ENCODE peak calls at places on chromosomes 11 and 22, in four cellular contexts. One of them, this sample, is unnamed.

GRCh38 chr22:44259366-44260215 is 53.2 kb downstream of the SHISAL1 start:
- DNase-seq in brain microvascular endothelial cell: no peak
- DNase-seq in left ventricle myocardium inferior: no peak
- DNase-seq in kidney epithelial cell: no peak
- DNase-seq in this sample: no peak

GRCh38 chr11:69707156-69707555 is 3.3 kb upstream of the FGF19 start:
- DNase-seq in brain microvascular endothelial cell: no peak
- DNase-seq in left ventricle myocardium inferior: no peak
- DNase-seq in kidney epithelial cell: no peak
- DNase-seq in this sample: no peak

GRCh38 chr11:10902301-10902700 is 44.4 kb upstream of the ZBED5 start:
- DNase-seq in brain microvascular endothelial cell: no peak
- DNase-seq in left ventricle myocardium inferior: no peak
- DNase-seq in kidney epithelial cell: no peak
- DNase-seq in this sample: no peak

GRCh38 chr11:75945925-75946324 is 130.9 kb downstream of the UVRAG start:
- DNase-seq in brain microvascular endothelial cell: no peak
- DNase-seq in left ventricle myocardium inferior: no peak
- DNase-seq in kidney epithelial cell: no peak
- DNase-seq in this sample: no peak

GRCh38 chr11:128845334-128845780 is 21.7 kb downstream of the KCNJ1 start:
- DNase-seq in brain microvascular endothelial cell: no peak
- DNase-seq in left ventricle myocardium inferior: no peak
- DNase-seq in kidney epithelial cell: no peak
- DNase-seq in this sample: no peak

GRCh38 chr22:38870312-38870741 is 1.7 kb downstream of the CBX6 start:
- DNase-seq in brain microvascular endothelial cell: peak; percentile 75
- DNase-seq in left ventricle myocardium inferior: peak; percentile 89
- DNase-seq in kidney epithelial cell: no peak
- DNase-seq in this sample: peak; percentile 75

GRCh38 chr22:17063372-17064106 is 21.3 kb upstream of the IL17RA start:
- DNase-seq in brain microvascular endothelial cell: no peak
- DNase-seq in left ventricle myocardium inferior: no peak
- DNase-seq in kidney epithelial cell: no peak
- DNase-seq in this sample: no peak

GRCh38 chr11:60948251-60948650 is 3.7 kb downstream of the SLC15A3 start:
- DNase-seq in brain microvascular endothelial cell: no peak
- DNase-seq in left ventricle myocardium inferior: no peak
- DNase-seq in kidney epithelial cell: no peak
- DNase-seq in this sample: no peak

GRCh38 chr22:49774499-49775151 is 53.0 kb downstream of the BRD1 start:
- DNase-seq in brain microvascular endothelial cell: no peak
- DNase-seq in left ventricle myocardium inferior: no peak
- DNase-seq in kidney epithelial cell: no peak
- DNase-seq in this sample: no peak

GRCh38 chr22:32801436-32802290 is at the start of gene TIMP3:
- DNase-seq in brain microvascular endothelial cell: peak; percentile 72
- DNase-seq in left ventricle myocardium inferior: peak; percentile 94
- DNase-seq in kidney epithelial cell: no peak
- DNase-seq in this sample: no peak

GRCh38 chr11:35064114-35064800 is 74.7 kb upstream of the CD44 start:
- DNase-seq in brain microvascular endothelial cell: peak; percentile 44
- DNase-seq in left ventricle myocardium inferior: no peak
- DNase-seq in kidney epithelial cell: no peak
- DNase-seq in this sample: no peak

GRCh38 chr11:72940417-72940816 is 126.2 kb downstream of the ATG16L2 start:
- DNase-seq in brain microvascular endothelial cell: no peak
- DNase-seq in left ventricle myocardium inferior: peak; percentile 61
- DNase-seq in kidney epithelial cell: no peak
- DNase-seq in this sample: no peak

GRCh38 chr11:10267821-10268220 is 26.2 kb downstream of the SBF2 start:
- DNase-seq in brain microvascular endothelial cell: no peak
- DNase-seq in left ventricle myocardium inferior: no peak
- DNase-seq in kidney epithelial cell: no peak
- DNase-seq in this sample: no peak

GRCh38 chr11:77854838-77855237 is 33.9 kb downstream of the AAMDC start:
- DNase-seq in brain microvascular endothelial cell: no peak
- DNase-seq in left ventricle myocardium inferior: no peak
- DNase-seq in kidney epithelial cell: no peak
- DNase-seq in this sample: no peak

GRCh38 chr11:110565344-110565684 is 135.6 kb downstream of the FDX1 start:
- DNase-seq in brain microvascular endothelial cell: peak; percentile 28
- DNase-seq in left ventricle myocardium inferior: no peak
- DNase-seq in kidney epithelial cell: no peak
- DNase-seq in this sample: peak; percentile 36

GRCh38 chr11:25734592-25735211 is 597.2 kb upstream of the ANO3 start:
- DNase-seq in brain microvascular endothelial cell: peak; percentile 43
- DNase-seq in left ventricle myocardium inferior: no peak
- DNase-seq in kidney epithelial cell: peak; percentile 10
- DNase-seq in this sample: peak; percentile 5

GRCh38 chr11:65491614-65492386 is 7.0 kb upstream of the MALAT1 start:
- DNase-seq in brain microvascular endothelial cell: peak; percentile 93
- DNase-seq in left ventricle myocardium inferior: peak; percentile 79
- DNase-seq in kidney epithelial cell: peak; percentile 85
- DNase-seq in this sample: no peak

GRCh38 chr11:20438637-20439036 is 51.1 kb downstream of the PRMT3 start:
- DNase-seq in brain microvascular endothelial cell: no peak
- DNase-seq in left ventricle myocardium inferior: no peak
- DNase-seq in kidney epithelial cell: no peak
- DNase-seq in this sample: no peak

GRCh38 chr11:63920870-63921417 is 4.0 kb upstream of the RCOR2 start:
- DNase-seq in brain microvascular endothelial cell: no peak
- DNase-seq in left ventricle myocardium inferior: no peak
- DNase-seq in kidney epithelial cell: no peak
- DNase-seq in this sample: peak; percentile 77

GRCh38 chr22:35301370-35301874 is 1.7 kb downstream of the TOM1 start:
- DNase-seq in brain microvascular endothelial cell: peak; percentile 91
- DNase-seq in left ventricle myocardium inferior: no peak
- DNase-seq in kidney epithelial cell: no peak
- DNase-seq in this sample: no peak

GRCh38 chr11:11311169-11311568 is 41.9 kb downstream of the CSNK2A3 start:
- DNase-seq in brain microvascular endothelial cell: no peak
- DNase-seq in left ventricle myocardium inferior: no peak
- DNase-seq in kidney epithelial cell: no peak
- DNase-seq in this sample: no peak

GRCh38 chr11:68113986-68114385 is 7.2 kb downstream of the CHKA start:
- DNase-seq in brain microvascular endothelial cell: no peak
- DNase-seq in left ventricle myocardium inferior: no peak
- DNase-seq in kidney epithelial cell: no peak
- DNase-seq in this sample: no peak

GRCh38 chr11:100984668-100985067 is 144.9 kb downstream of the PGR start:
- DNase-seq in brain microvascular endothelial cell: no peak
- DNase-seq in left ventricle myocardium inferior: no peak
- DNase-seq in kidney epithelial cell: no peak
- DNase-seq in this sample: no peak

GRCh38 chr22:35377735-35378134 is 3.2 kb upstream of the HMOX1 start:
- DNase-seq in brain microvascular endothelial cell: no peak
- DNase-seq in left ventricle myocardium inferior: no peak
- DNase-seq in kidney epithelial cell: no peak
- DNase-seq in this sample: peak; percentile 47

GRCh38 chr11:45324459-45324858 is 38.3 kb upstream of the SYT13 start:
- DNase-seq in brain microvascular endothelial cell: no peak
- DNase-seq in left ventricle myocardium inferior: no peak
- DNase-seq in kidney epithelial cell: no peak
- DNase-seq in this sample: no peak
- H3K27me3 ChIP-seq in brain microvascular endothelial cell: no peaks in the 10 kb centered on the region
- H3K27me3 ChIP-seq in left ventricle myocardium inferior: peaks cover 33% of the 10 kb centered on the region
- H3K27me3 ChIP-seq in kidney epithelial cell: peaks cover 11% of the 10 kb centered on the region
- H3K27me3 ChIP-seq in this sample: peaks cover 29% of the 10 kb centered on the region

GRCh38 chr11:90668502-90668901 is 445.7 kb upstream of the CHORDC1 start:
- DNase-seq in brain microvascular endothelial cell: no peak
- DNase-seq in left ventricle myocardium inferior: no peak
- DNase-seq in kidney epithelial cell: no peak
- DNase-seq in this sample: no peak
- H3K27me3 ChIP-seq in brain microvascular endothelial cell: no peaks in the 10 kb centered on the region
- H3K27me3 ChIP-seq in left ventricle myocardium inferior: no peaks in the 10 kb centered on the region
- H3K27me3 ChIP-seq in kidney epithelial cell: no peaks in the 10 kb centered on the region
- H3K27me3 ChIP-seq in this sample: no peaks in the 10 kb centered on the region

GRCh38 chr11:82731691-82732277 is 1.9 kb downstream of the FAM181B start:
- DNase-seq in brain microvascular endothelial cell: no peak
- DNase-seq in left ventricle myocardium inferior: no peak
- DNase-seq in kidney epithelial cell: no peak
- DNase-seq in this sample: no peak
- H3K27me3 ChIP-seq in brain microvascular endothelial cell: peaks cover 39% of the 10 kb centered on the region
- H3K27me3 ChIP-seq in left ventricle myocardium inferior: peaks cover 92% of the 10 kb centered on the region
- H3K27me3 ChIP-seq in kidney epithelial cell: peaks cover 31% of the 10 kb centered on the region
- H3K27me3 ChIP-seq in this sample: peaks cover 50% of the 10 kb centered on the region

GRCh38 chr11:2382129-2382517 is 5.0 kb downstream of the CD81 start:
- DNase-seq in brain microvascular endothelial cell: no peak
- DNase-seq in left ventricle myocardium inferior: no peak
- DNase-seq in kidney epithelial cell: no peak
- DNase-seq in this sample: no peak
- H3K27me3 ChIP-seq in brain microvascular endothelial cell: no peaks in the 10 kb centered on the region
- H3K27me3 ChIP-seq in left ventricle myocardium inferior: no peaks in the 10 kb centered on the region
- H3K27me3 ChIP-seq in kidney epithelial cell: no peaks in the 10 kb centered on the region
- H3K27me3 ChIP-seq in this sample: no peaks in the 10 kb centered on the region